ENCODE peak calls at places on chromosomes 2 and 18, in seven cellular contexts. J, D, K, X, A, R and T are unnamed samples.

GRCh38 chr18:73563345-73563744 is 584.3 kb downstream of the FBXO15 start:
- DNase-seq in J (no peak), D (no peak), K (peak), X (no peak), A (no peak), R (no peak), T (no peak)

GRCh38 chr2:197229509-197230458 is 80.8 kb downstream of the ANKRD44 start:
- DNase-seq in J (no peak), D (no peak), K (peak), X (no peak), A (no peak), R (no peak), T (no peak)

GRCh38 chr18:23259701-23260661 is 124.7 kb downstream of the CABLES1 start:
- DNase-seq in J (peak), D (no peak), K (peak), X (no peak), A (peak), R (peak), T (no peak)

GRCh38 chr2:19038096-19039015 is 320.1 kb downstream of the OSR1 start:
- DNase-seq in J (no peak), D (peak), K (peak), X (no peak), A (no peak), R (no peak), T (no peak)

GRCh38 chr2:197909377-197909776 is 105.0 kb downstream of the PLCL1 start:
- DNase-seq in J (no peak), D (no peak), K (peak), X (no peak), A (no peak), R (peak), T (peak)

GRCh38 chr18:48036191-48036590 is 105.7 kb upstream of the SMAD2 start:
- DNase-seq in J (no peak), D (no peak), K (peak), X (no peak), A (peak), R (no peak), T (no peak)

GRCh38 chr2:60556441-60556997 is 3.1 kb upstream of the BCL11A start:
- DNase-seq in J (no peak), D (no peak), K (no peak), X (no peak), A (no peak), R (no peak), T (no peak)

GRCh38 chr2:96694816-96695455 is 44.9 kb downstream of the LMAN2L start:
- DNase-seq in J (no peak), D (no peak), K (no peak), X (no peak), A (no peak), R (no peak), T (no peak)

GRCh38 chr2:118013724-118014491 is at the start of gene CCDC93:
- DNase-seq in J (peak), D (peak), K (peak), X (peak), A (peak), R (peak), T (peak)

GRCh38 chr2:17539596-17539992 is 902 bp upstream of the VSNL1 start:
- DNase-seq in J (no peak), D (no peak), K (no peak), X (no peak), A (peak), R (no peak), T (no peak)

GRCh38 chr2:102809291-102810189 is 47.7 kb downstream of the TMEM182 start:
- DNase-seq in J (no peak), D (no peak), K (no peak), X (no peak), A (no peak), R (no peak), T (no peak)

GRCh38 chr2:98895221-98895620 is 40.8 kb downstream of the CRACDL start:
- DNase-seq in J (no peak), D (no peak), K (no peak), X (no peak), A (no peak), R (no peak), T (no peak)